ENCODE peak calls at places on chromosome X, in six cellular contexts. One of them, this sample, is unnamed.

GRCh38 chrX:130109429-130110378 is 593 bp downstream of the ELF4 start:
- DNase-seq in brain microvascular endothelial cell: no peak
- DNase-seq in ACHN: no peak
- DNase-seq in GM23248: peak
- DNase-seq in effector memory CD8-positive, alpha-beta T cell: no peak
- DNase-seq in SK-MEL-5: peak
- DNase-seq in this sample: no peak

GRCh38 chrX:49309401-49309981 is 6.0 kb downstream of the GAGE10 start:
- DNase-seq in SK-MEL-5: peak
- DNase-seq in ACHN: no peak
- DNase-seq in effector memory CD8-positive, alpha-beta T cell: peak
- DNase-seq in brain microvascular endothelial cell: peak
- DNase-seq in GM23248: peak
- DNase-seq in this sample: peak

GRCh38 chrX:115013705-115014104 is 3.7 kb downstream of the IL13RA2 start:
- DNase-seq in GM23248: peak
- DNase-seq in brain microvascular endothelial cell: no peak
- DNase-seq in effector memory CD8-positive, alpha-beta T cell: no peak
- DNase-seq in SK-MEL-5: no peak
- DNase-seq in ACHN: no peak
- DNase-seq in this sample: no peak

GRCh38 chrX:125203737-125204578 is 115.7 kb upstream of the TEX13C start:
- DNase-seq in GM23248: peak
- DNase-seq in SK-MEL-5: peak
- DNase-seq in effector memory CD8-positive, alpha-beta T cell: no peak
- DNase-seq in ACHN: peak
- DNase-seq in brain microvascular endothelial cell: no peak
- DNase-seq in this sample: peak

GRCh38 chrX:17104433-17104832 is 158.0 kb downstream of the REPS2 start:
- DNase-seq in GM23248: no peak
- DNase-seq in brain microvascular endothelial cell: no peak
- DNase-seq in ACHN: no peak
- DNase-seq in SK-MEL-5: no peak
- DNase-seq in effector memory CD8-positive, alpha-beta T cell: no peak
- DNase-seq in this sample: no peak

GRCh38 chrX:25646156-25646555 is 492.0 kb upstream of the MAGEB18 start:
- DNase-seq in SK-MEL-5: no peak
- DNase-seq in brain microvascular endothelial cell: no peak
- DNase-seq in GM23248: no peak
- DNase-seq in ACHN: no peak
- DNase-seq in effector memory CD8-positive, alpha-beta T cell: no peak
- DNase-seq in this sample: no peak

GRCh38 chrX:11143931-11144678 is 33.0 kb downstream of the HCCS start:
- DNase-seq in GM23248: peak
- DNase-seq in ACHN: peak
- DNase-seq in effector memory CD8-positive, alpha-beta T cell: peak
- DNase-seq in SK-MEL-5: peak
- DNase-seq in brain microvascular endothelial cell: peak
- DNase-seq in this sample: peak

GRCh38 chrX:121876316-121876715 is 828.9 kb downstream of the GLUD2 start:
- DNase-seq in brain microvascular endothelial cell: no peak
- DNase-seq in ACHN: peak
- DNase-seq in SK-MEL-5: no peak
- DNase-seq in effector memory CD8-positive, alpha-beta T cell: no peak
- DNase-seq in GM23248: peak
- DNase-seq in this sample: no peak

GRCh38 chrX:75781618-75782017 is 3.4 kb downstream of the MAGEE2 start:
- DNase-seq in SK-MEL-5: peak
- DNase-seq in ACHN: no peak
- DNase-seq in effector memory CD8-positive, alpha-beta T cell: no peak
- DNase-seq in GM23248: peak
- DNase-seq in brain microvascular endothelial cell: no peak
- DNase-seq in this sample: peak

GRCh38 chrX:18424482-18425198 is 768 bp upstream of the CDKL5 start:
- DNase-seq in ACHN: peak
- DNase-seq in SK-MEL-5: peak
- DNase-seq in brain microvascular endothelial cell: peak
- DNase-seq in GM23248: peak
- DNase-seq in effector memory CD8-positive, alpha-beta T cell: peak
- DNase-seq in this sample: peak